ENCODE peak calls at places on chromosomes 7 and 10, in six cellular contexts. D is transverse colon, K is HCT116, V is coronary artery, P is mucosa of descending colon, B is IMR-90. Y is an unnamed sample.

GRCh38 chr7:641269-641671 is 85.2 kb upstream of the DNAAF5 start:
- DNase-seq in V (no peak), D (no peak), P (no peak), K (peak), B (no peak), Y (no peak)

GRCh38 chr7:27615420-27616185 is 47.1 kb downstream of the HIBADH start:
- DNase-seq in B (no peak), D (no peak), K (no peak), P (no peak), V (no peak), Y (no peak)

GRCh38 chr10:97333601-97334369 is 744 bp downstream of the FRAT2 start:
- DNase-seq in P (peak), D (peak), K (no peak), V (no peak), B (peak), Y (peak)

GRCh38 chr7:19235680-19236079 is 90.5 kb upstream of the FERD3L start:
- DNase-seq in P (no peak), D (no peak), B (no peak), K (no peak), V (no peak), Y (no peak)

GRCh38 chr10:110414563-110415309 is 83.0 kb upstream of the DUSP5 start:
- DNase-seq in D (peak), V (no peak), P (peak), B (no peak), K (peak), Y (no peak)

GRCh38 chr10:64863836-64864235 is 1342.6 kb downstream of the REEP3 start:
- DNase-seq in K (no peak), V (no peak), B (no peak), P (no peak), D (no peak), Y (no peak)

GRCh38 chr7:36287371-36288241 is 102.1 kb upstream of the ANLN start:
- DNase-seq in K (no peak), D (no peak), P (peak), B (no peak), V (no peak), Y (no peak)

GRCh38 chr7:102891693-102892261 is 21.0 kb upstream of the LRRC17 start:
- DNase-seq in K (no peak), V (no peak), B (peak), P (no peak), D (peak), Y (no peak)

GRCh38 chr7:41627921-41628320 is 75.0 kb downstream of the INHBA start:
- DNase-seq in V (no peak), P (no peak), K (no peak), B (no peak), D (no peak), Y (no peak)

GRCh38 chr7:135200824-135201331 is 10.4 kb downstream of the WDR91 start:
- DNase-seq in K (no peak), P (no peak), V (no peak), B (no peak), D (no peak), Y (no peak)

GRCh38 chr10:6647811-6648526 is 67.9 kb upstream of the PRKCQ start:
- DNase-seq in P (no peak), V (no peak), B (no peak), D (peak), K (peak), Y (peak)

GRCh38 chr7:21251166-21251806 is 176.6 kb upstream of the SP4 start:
- DNase-seq in B (no peak), D (peak), V (no peak), K (no peak), P (no peak), Y (no peak)

GRCh38 chr10:9596368-9596920 is 1421.2 kb upstream of the CELF2 start:
- DNase-seq in B (peak), D (no peak), K (no peak), V (no peak), P (no peak), Y (no peak)

GRCh38 chr7:4174016-4174415 is 508.1 kb upstream of the FOXK1 start:
- DNase-seq in P (peak), D (no peak), B (no peak), V (no peak), K (no peak), Y (no peak)

GRCh38 chr10:5814110-5815107 is 1.2 kb upstream of the GDI2 start:
- DNase-seq in B (peak), P (no peak), K (peak), V (no peak), D (no peak), Y (no peak)

GRCh38 chr7:93179173-93179572 is 31.0 kb upstream of the SAMD9L start:
- DNase-seq in K (no peak), B (no peak), V (no peak), D (no peak), P (no peak), Y (no peak)

DNA sequence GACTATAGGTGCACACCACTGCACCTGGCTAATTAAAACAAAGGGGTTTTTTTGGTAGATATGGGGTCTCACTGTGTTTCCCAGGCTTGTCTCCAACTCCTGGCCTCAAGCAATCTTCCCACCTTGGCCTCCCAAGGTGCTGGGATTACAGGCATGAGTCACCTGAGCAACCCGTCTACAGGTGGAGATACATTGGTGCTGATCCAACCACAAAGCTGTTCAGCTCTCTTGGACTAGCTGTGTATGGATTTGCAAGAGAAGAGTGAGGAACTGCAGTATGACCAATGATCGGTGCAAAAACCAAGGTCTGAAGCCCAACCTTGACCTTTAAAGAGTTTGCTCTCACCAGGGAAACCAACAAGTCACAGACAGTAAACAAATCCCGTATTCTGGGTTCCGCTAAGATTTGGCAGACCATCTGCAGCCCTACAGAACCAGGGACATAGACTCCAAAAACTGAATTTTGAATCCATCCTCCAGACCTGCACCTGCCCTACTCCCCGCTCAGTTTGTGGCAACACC is 18.9 kb downstream of the EPHB4 start:
- DNase-seq in B (no peak), K (no peak), D (no peak), P (no peak), V (no peak), Y (no peak)
- TF ChIP-seq CTCF in B (no peak), K (no peak), D (no peak), P (no peak), V (no peak), Y (no peak)

GRCh38 chr7:98267305-98267704 is 14.2 kb upstream of the BRI3 start:
- DNase-seq in B (no peak), P (no peak), D (no peak), K (no peak), V (no peak), Y (no peak)

GRCh38 chr7:98265841-98266271 is 13.8 kb upstream of the TECPR1 start:
- DNase-seq in V (no peak), P (no peak), B (peak), D (no peak), K (no peak), Y (no peak)

GRCh38 chr7:98266840-98267239 is 14.6 kb upstream of the BRI3 start:
- DNase-seq in P (no peak), B (no peak), D (no peak), V (no peak), K (no peak), Y (no peak)
- TF ChIP-seq CTCF in P (peak), B (peak), D (peak), V (no peak), K (peak), Y (peak)

GRCh38 chr10:126131338-126131737 is 235.0 kb downstream of the FANK1 start:
- DNase-seq in V (no peak), B (peak), D (no peak), P (no peak), K (no peak), Y (no peak)

GRCh38 chr10:126129026-126129425 is 232.7 kb downstream of the FANK1 start:
- DNase-seq in K (no peak), D (no peak), B (no peak), P (no peak), V (no peak), Y (no peak)

GRCh38 chr10:126128581-126128980 is 232.2 kb downstream of the FANK1 start:
- DNase-seq in K (no peak), V (no peak), B (no peak), D (no peak), P (no peak), Y (no peak)

GRCh38 chr10:126127630-126128029 is 231.3 kb downstream of the FANK1 start:
- DNase-seq in V (no peak), B (no peak), D (no peak), K (no peak), P (no peak), Y (no peak)

DNA sequence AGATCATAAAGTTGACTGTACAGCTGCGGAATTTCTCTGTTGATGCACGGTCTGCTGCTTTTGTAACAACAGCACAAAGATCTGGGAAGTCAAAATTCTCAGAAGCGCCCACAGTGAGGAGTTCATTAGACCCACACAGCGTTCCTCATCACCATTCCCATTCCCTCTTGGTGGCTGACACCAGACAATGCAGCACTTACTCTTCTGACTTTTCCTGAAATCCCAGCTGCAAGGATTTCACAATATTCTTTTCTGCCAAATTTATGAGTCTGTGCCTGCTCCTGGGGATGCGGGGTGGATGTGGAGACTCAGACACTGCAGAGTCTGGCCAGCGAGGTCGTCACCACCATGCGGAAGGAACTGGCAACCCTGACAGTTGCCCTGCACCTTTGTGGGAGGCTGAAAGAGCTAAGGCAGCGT is 233.9 kb downstream of the FANK1 start:
- DNase-seq in K (no peak), V (no peak), P (peak), D (no peak), B (peak), Y (no peak)
- TF ChIP-seq CTCF in K (no peak), V (no peak), P (no peak), D (no peak), B (no peak), Y (no peak)

DNA sequence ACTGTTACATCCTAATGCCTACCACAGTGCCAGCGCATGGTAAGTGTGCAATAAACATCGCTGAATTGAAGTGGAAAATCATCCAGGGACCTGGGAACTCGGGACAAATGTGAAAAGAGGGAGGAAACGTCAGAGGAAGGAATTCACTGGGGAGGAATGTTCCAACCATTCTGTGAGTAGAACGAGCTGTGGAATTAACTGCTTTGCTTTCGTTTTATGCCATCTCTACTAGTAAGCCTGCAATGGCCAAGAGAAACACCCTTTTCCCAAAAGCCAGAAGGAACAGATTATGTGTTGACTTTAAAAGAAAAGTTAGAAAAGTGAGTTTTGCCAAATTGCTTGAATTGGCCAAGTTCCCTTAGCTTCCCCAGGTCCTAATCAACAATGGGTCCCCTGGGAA is 1044.9 kb downstream of the TYW1 start:
- DNase-seq in B (no peak), K (no peak), D (no peak), P (no peak), V (no peak), Y (no peak)
- TF ChIP-seq CTCF in B (no peak), K (no peak), D (no peak), P (no peak), V (no peak), Y (no peak)

Y was measured in neural crest cell.